ENCODE peak calls at places on chromosome 20, in eight cellular contexts. P, A, X, E, J, T, M and L are unnamed samples.

GRCh38 chr20:51404297-51405060 is 138.0 kb downstream of the NFATC2 start:
- DNase-seq in P (peak), A (no peak), X (peak), E (no peak), J (peak), T (no peak), M (no peak), L (no peak)

GRCh38 chr20:63563186-63563935 is 9.4 kb downstream of the FNDC11 start:
- DNase-seq in P (no peak), A (no peak), X (no peak), E (no peak), J (no peak), T (no peak), M (no peak), L (no peak)

GRCh38 chr20:57180385-57180784 is 86.1 kb downstream of the BMP7 start:
- DNase-seq in P (no peak), A (no peak), X (no peak), E (no peak), J (no peak), T (no peak), M (no peak), L (no peak)

GRCh38 chr20:14117768-14118167 is 122.5 kb downstream of the MACROD2 start:
- DNase-seq in P (no peak), A (no peak), X (no peak), E (no peak), J (no peak), T (no peak), M (peak), L (no peak)

GRCh38 chr20:53865905-53866786 is 204.2 kb downstream of the BCAS1 start:
- DNase-seq in P (peak), A (no peak), X (peak), E (peak), J (no peak), T (peak), M (peak), L (peak)

GRCh38 chr20:10857362-10858070 is 183.7 kb upstream of the JAG1 start:
- DNase-seq in P (peak), A (no peak), X (no peak), E (no peak), J (no peak), T (no peak), M (peak), L (no peak)

GRCh38 chr20:53413188-53413631 is 180.4 kb downstream of the ZNF217 start:
- DNase-seq in P (peak), A (no peak), X (peak), E (peak), J (peak), T (no peak), M (peak), L (no peak)

GRCh38 chr20:347640-348484 is 951 bp downstream of the NRSN2 start:
- DNase-seq in P (peak), A (peak), X (peak), E (peak), J (peak), T (peak), M (peak), L (peak)

GRCh38 chr20:19552144-19552895 is 205.7 kb upstream of the RIN2 start:
- DNase-seq in P (peak), A (no peak), X (no peak), E (peak), J (no peak), T (no peak), M (peak), L (no peak)

GRCh38 chr20:51760905-51761544 is 7.2 kb downstream of the ATP9A start:
- DNase-seq in P (no peak), A (no peak), X (no peak), E (no peak), J (peak), T (no peak), M (peak), L (no peak)

GRCh38 chr20:7459123-7459522 is 481.1 kb downstream of the HAO1 start:
- DNase-seq in P (no peak), A (no peak), X (no peak), E (no peak), J (no peak), T (no peak), M (peak), L (no peak)

GRCh38 chr20:34629342-34629741 is 47.5 kb downstream of the PIGU start:
- DNase-seq in P (no peak), A (peak), X (no peak), E (no peak), J (no peak), T (no peak), M (peak), L (peak)

GRCh38 chr20:675453-676314 is at the start of gene SCRT2:
- DNase-seq in P (peak), A (peak), X (no peak), E (peak), J (peak), T (peak), M (peak), L (peak)

GRCh38 chr20:6819599-6819998 is 52.1 kb downstream of the BMP2 start:
- DNase-seq in P (no peak), A (no peak), X (no peak), E (no peak), J (no peak), T (no peak), M (peak), L (no peak)

GRCh38 chr20:9903048-9903651 is 64.3 kb upstream of the PAK5 start:
- DNase-seq in P (no peak), A (no peak), X (peak), E (peak), J (no peak), T (peak), M (peak), L (no peak)

GRCh38 chr20:61531553-61532345 is 279.7 kb downstream of the CDH4 start:
- DNase-seq in P (no peak), A (no peak), X (no peak), E (no peak), J (no peak), T (no peak), M (peak), L (no peak)

GRCh38 chr20:38986663-38987062 is 24.5 kb downstream of the DHX35 start:
- DNase-seq in P (no peak), A (no peak), X (no peak), E (no peak), J (peak), T (no peak), M (no peak), L (no peak)

GRCh38 chr20:39524371-39524911 is 562.3 kb downstream of the DHX35 start:
- DNase-seq in P (no peak), A (no peak), X (no peak), E (no peak), J (no peak), T (no peak), M (peak), L (no peak)

GRCh38 chr20:63626424-63627128 is at the start of gene GMEB2:
- DNase-seq in P (peak), A (peak), X (peak), E (peak), J (peak), T (peak), M (peak), L (peak)

GRCh38 chr20:54158856-54159418 is 14.8 kb downstream of the CYP24A1 start:
- DNase-seq in P (no peak), A (no peak), X (no peak), E (no peak), J (no peak), T (no peak), M (no peak), L (no peak)

GRCh38 chr20:62156592-62157386 is 13.2 kb downstream of the SS18L1 start:
- DNase-seq in P (peak), A (peak), X (peak), E (peak), J (peak), T (peak), M (peak), L (no peak)

GRCh38 chr20:64077094-64077493 is 2.2 kb downstream of the RGS19 start:
- DNase-seq in P (peak), A (peak), X (peak), E (no peak), J (peak), T (no peak), M (no peak), L (no peak)

GRCh38 chr20:62501801-62502495 is 26.2 kb upstream of the GATA5 start:
- DNase-seq in P (peak), A (no peak), X (no peak), E (no peak), J (peak), T (no peak), M (peak), L (no peak)

GRCh38 chr20:38123021-38123587 is 42.0 kb downstream of the TGM2 start:
- DNase-seq in P (peak), A (no peak), X (no peak), E (no peak), J (no peak), T (no peak), M (no peak), L (no peak)

GRCh38 chr20:49938173-49939163 is 2.3 kb downstream of the RNF114 start:
- DNase-seq in P (no peak), A (peak), X (no peak), E (no peak), J (no peak), T (peak), M (no peak), L (no peak)

GRCh38 chr20:37866051-37866450 is 36.9 kb upstream of the VSTM2L start:
- DNase-seq in P (no peak), A (no peak), X (no peak), E (no peak), J (no peak), T (no peak), M (no peak), L (no peak)

GRCh38 chr20:36493801-36494114 is 47.6 kb upstream of the MYL9 start:
- DNase-seq in P (no peak), A (peak), X (no peak), E (no peak), J (no peak), T (no peak), M (no peak), L (peak)

GRCh38 chr20:57656821-57657536 is 36.8 kb upstream of the ZBP1 start:
- DNase-seq in P (peak), A (peak), X (no peak), E (peak), J (no peak), T (no peak), M (no peak), L (no peak)

GRCh38 chr20:33654680-33655161 is 7.4 kb upstream of the C20orf144 start:
- DNase-seq in P (no peak), A (peak), X (no peak), E (no peak), J (no peak), T (no peak), M (no peak), L (no peak)

GRCh38 chr20:23129256-23129655 is 43.1 kb upstream of the CD93 start:
- DNase-seq in P (no peak), A (no peak), X (no peak), E (no peak), J (no peak), T (no peak), M (no peak), L (no peak)

GRCh38 chr20:13147071-13147961 is 73.8 kb upstream of the ISM1 start:
- DNase-seq in P (no peak), A (no peak), X (no peak), E (no peak), J (no peak), T (no peak), M (no peak), L (no peak)

GRCh38 chr20:23588434-23589403 is 17.0 kb downstream of the CST9 start:
- DNase-seq in P (no peak), A (no peak), X (no peak), E (no peak), J (no peak), T (no peak), M (peak), L (no peak)

GRCh38 chr20:7161690-7162089 is 394.2 kb downstream of the BMP2 start:
- DNase-seq in P (no peak), A (no peak), X (peak), E (peak), J (no peak), T (no peak), M (peak), L (no peak)

GRCh38 chr20:46010491-46011405 is 2.0 kb downstream of the MMP9 start:
- DNase-seq in P (peak), A (no peak), X (no peak), E (no peak), J (peak), T (no peak), M (peak), L (no peak)

GRCh38 chr20:57124346-57124745 is 142.1 kb downstream of the BMP7 start:
- DNase-seq in P (no peak), A (no peak), X (no peak), E (no peak), J (no peak), T (no peak), M (no peak), L (no peak)

GRCh38 chr20:62966212-62967148 is 14.0 kb downstream of the SLC17A9 start:
- DNase-seq in P (no peak), A (no peak), X (no peak), E (no peak), J (no peak), T (no peak), M (no peak), L (no peak)

GRCh38 chr20:21509597-21510331 is 4.1 kb downstream of the NKX2-2 start:
- DNase-seq in P (no peak), A (no peak), X (no peak), E (no peak), J (no peak), T (no peak), M (peak), L (no peak)
- TF ChIP-seq CTCF in P (no peak), A (no peak), X (peak), E (no peak), J (no peak), T (no peak), M (peak), L (peak)

GRCh38 chr20:2656471-2657117 is 4.2 kb downstream of the NOP56 start:
- DNase-seq in P (no peak), A (no peak), X (no peak), E (no peak), J (no peak), T (no peak), M (no peak), L (no peak)
- TF ChIP-seq CTCF in P (no peak), A (no peak), X (no peak), E (no peak), J (no peak), T (no peak), M (no peak), L (no peak)

GRCh38 chr20:25294459-25295385 is 46.8 kb downstream of the PYGB start:
- DNase-seq in P (no peak), A (no peak), X (peak), E (peak), J (peak), T (peak), M (peak), L (no peak)

GRCh38 chr20:25293910-25294458 is 46.1 kb downstream of the PYGB start:
- DNase-seq in P (no peak), A (no peak), X (no peak), E (no peak), J (no peak), T (no peak), M (no peak), L (no peak)

GRCh38 chr20:25297141-25297905 is 49.4 kb downstream of the PYGB start:
- DNase-seq in P (no peak), A (no peak), X (no peak), E (no peak), J (no peak), T (no peak), M (no peak), L (no peak)

GRCh38 chr20:25295386-25296093 is 47.7 kb downstream of the PYGB start:
- DNase-seq in P (no peak), A (peak), X (no peak), E (no peak), J (no peak), T (peak), M (peak), L (no peak)

GRCh38 chr20:25296094-25297093 is 48.5 kb downstream of the PYGB start:
- DNase-seq in P (no peak), A (no peak), X (peak), E (no peak), J (no peak), T (peak), M (peak), L (no peak)
- TF ChIP-seq CTCF in P (peak), A (peak), X (peak), E (peak), J (peak), T (peak), M (peak), L (peak)

DNA sequence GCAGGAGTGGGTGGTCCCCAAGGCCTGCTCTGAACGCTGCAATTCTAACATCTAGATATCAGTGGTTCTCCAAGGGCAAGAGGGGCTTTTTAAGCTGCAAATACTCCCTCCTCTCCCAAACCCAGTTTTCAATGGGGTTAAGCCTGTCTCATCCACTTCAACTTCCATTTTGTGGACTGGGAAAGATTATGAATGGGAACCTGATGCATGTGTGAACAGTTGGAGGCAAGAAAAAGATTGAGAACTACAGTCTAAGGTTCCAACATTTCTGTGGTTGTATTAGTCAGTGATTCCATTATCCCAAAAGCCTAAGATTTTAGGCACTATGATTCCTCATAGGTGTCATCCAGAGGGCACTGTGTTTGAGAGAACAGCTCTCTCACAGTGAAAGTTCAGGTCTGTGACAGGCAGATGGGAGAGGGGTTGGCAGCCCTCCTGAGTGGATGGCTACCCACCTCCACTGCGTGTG is 53.7 kb downstream of the HNF4A start:
- DNase-seq in P (no peak), A (no peak), X (no peak), E (no peak), J (no peak), T (no peak), M (no peak), L (no peak)
- TF ChIP-seq CTCF in P (no peak), A (no peak), X (no peak), E (no peak), J (no peak), T (no peak), M (no peak), L (no peak)